ENCODE peak calls at places on chromosomes 6 and 20, in eight cellular contexts. D, R, X, G, N, F, W and I are unnamed samples.

GRCh38 chr6:42120895-42121865 is 21.2 kb downstream of the C6orf132 start:
- DNase-seq in D (no peak), R (peak), X (no peak), G (no peak), N (peak), F (peak), W (no peak), I (no peak)

GRCh38 chr20:34549291-34549928 is 9.1 kb upstream of the MAP1LC3A start:
- DNase-seq in D (no peak), R (peak), X (no peak), G (peak), N (peak), F (no peak), W (no peak), I (no peak)

GRCh38 chr20:53539516-53539915 is 54.1 kb downstream of the ZNF217 start:
- DNase-seq in D (no peak), R (no peak), X (no peak), G (no peak), N (peak), F (no peak), W (no peak), I (no peak)

GRCh38 chr6:157443066-157443800 is 62.2 kb downstream of the ZDHHC14 start:
- DNase-seq in D (no peak), R (peak), X (no peak), G (peak), N (peak), F (no peak), W (no peak), I (peak)

GRCh38 chr20:53828673-53829085 is 235.0 kb upstream of the ZNF217 start:
- DNase-seq in D (no peak), R (peak), X (peak), G (peak), N (peak), F (no peak), W (no peak), I (peak)

GRCh38 chr6:2127484-2127911 is 117.9 kb downstream of the GMDS start:
- DNase-seq in D (no peak), R (no peak), X (no peak), G (peak), N (no peak), F (peak), W (peak), I (no peak)

GRCh38 chr20:45506927-45507820 is 8.2 kb downstream of the SPINT3 start:
- DNase-seq in D (no peak), R (peak), X (no peak), G (peak), N (no peak), F (no peak), W (no peak), I (no peak)

GRCh38 chr6:86715676-86716075 is 221.7 kb upstream of the HTR1E start:
- DNase-seq in D (no peak), R (peak), X (no peak), G (no peak), N (no peak), F (no peak), W (no peak), I (no peak)

GRCh38 chr20:42974347-42974746 is 215.4 kb downstream of the PTPRT start:
- DNase-seq in D (no peak), R (no peak), X (no peak), G (no peak), N (no peak), F (no peak), W (no peak), I (no peak)

GRCh38 chr6:12395898-12396297 is 105.7 kb downstream of the EDN1 start:
- DNase-seq in D (no peak), R (peak), X (no peak), G (peak), N (no peak), F (no peak), W (no peak), I (no peak)

GRCh38 chr20:50431066-50431450 is 79.1 kb upstream of the PTPN1 start:
- DNase-seq in D (no peak), R (no peak), X (no peak), G (no peak), N (no peak), F (no peak), W (no peak), I (no peak)

GRCh38 chr20:2840967-2841531 is 504 bp downstream of the VPS16 start:
- DNase-seq in D (no peak), R (peak), X (peak), G (peak), N (peak), F (peak), W (no peak), I (no peak)

GRCh38 chr6:169145991-169146501 is 107.6 kb downstream of the THBS2 start:
- DNase-seq in D (no peak), R (peak), X (no peak), G (peak), N (peak), F (no peak), W (no peak), I (no peak)

GRCh38 chr6:96522469-96523009 is 933 bp downstream of the UFL1 start:
- DNase-seq in D (no peak), R (peak), X (no peak), G (peak), N (peak), F (no peak), W (no peak), I (no peak)

GRCh38 chr6:41032830-41033229 is 6.2 kb downstream of the UNC5CL start:
- DNase-seq in D (no peak), R (no peak), X (no peak), G (no peak), N (no peak), F (no peak), W (no peak), I (no peak)

GRCh38 chr20:6501061-6501460 is 266.4 kb upstream of the BMP2 start:
- DNase-seq in D (no peak), R (peak), X (no peak), G (peak), N (peak), F (no peak), W (no peak), I (peak)

GRCh38 chr6:75551367-75551952 is 50.2 kb upstream of the SENP6 start:
- DNase-seq in D (no peak), R (no peak), X (no peak), G (no peak), N (no peak), F (no peak), W (no peak), I (no peak)

GRCh38 chr6:54771968-54772367 is 74.6 kb upstream of the FAM83B start:
- DNase-seq in D (no peak), R (no peak), X (no peak), G (no peak), N (no peak), F (no peak), W (no peak), I (no peak)

GRCh38 chr6:48567016-48567415 is 456.0 kb upstream of the PTCHD4 start:
- DNase-seq in D (no peak), R (no peak), X (no peak), G (peak), N (peak), F (no peak), W (no peak), I (peak)

GRCh38 chr6:106849676-106850332 is 124.7 kb downstream of the CD24 start:
- DNase-seq in D (no peak), R (no peak), X (no peak), G (no peak), N (no peak), F (no peak), W (no peak), I (no peak)

GRCh38 chr6:33123732-33124524 is 48.1 kb downstream of the HLA-DPB1 start:
- DNase-seq in D (no peak), R (peak), X (peak), G (peak), N (peak), F (no peak), W (no peak), I (no peak)

GRCh38 chr6:25370175-25371036 is 91.2 kb downstream of the CARMIL1 start:
- DNase-seq in D (no peak), R (no peak), X (no peak), G (no peak), N (no peak), F (no peak), W (no peak), I (no peak)

GRCh38 chr6:161890133-161890833 is 616.4 kb upstream of the AGPAT4 start:
- DNase-seq in D (no peak), R (no peak), X (no peak), G (peak), N (peak), F (no peak), W (no peak), I (no peak)

GRCh38 chr6:134884752-134885151 is 65.1 kb downstream of the ALDH8A1 start:
- DNase-seq in D (no peak), R (no peak), X (no peak), G (no peak), N (no peak), F (no peak), W (no peak), I (no peak)

GRCh38 chr6:14824835-14825223 is 421.0 kb upstream of the JARID2 start:
- DNase-seq in D (no peak), R (no peak), X (no peak), G (no peak), N (no peak), F (no peak), W (no peak), I (no peak)

GRCh38 chr6:33566182-33567084 is 13.6 kb downstream of the BAK1 start:
- DNase-seq in D (no peak), R (peak), X (no peak), G (peak), N (peak), F (no peak), W (no peak), I (no peak)

GRCh38 chr6:44355640-44356039 is 13.2 kb downstream of the SPATS1 start:
- DNase-seq in D (no peak), R (no peak), X (no peak), G (no peak), N (no peak), F (no peak), W (no peak), I (no peak)

GRCh38 chr6:33199687-33200233 is 705 bp downstream of the RXRB start:
- DNase-seq in D (peak), R (peak), X (peak), G (peak), N (peak), F (no peak), W (no peak), I (no peak)

GRCh38 chr20:2691663-2692035 is 931 bp upstream of the EBF4 start:
- DNase-seq in D (no peak), R (no peak), X (no peak), G (no peak), N (no peak), F (no peak), W (no peak), I (no peak)

GRCh38 chr20:18225652-18226051 is 62.7 kb upstream of the ZNF133 start:
- DNase-seq in D (no peak), R (peak), X (no peak), G (peak), N (no peak), F (no peak), W (no peak), I (no peak)

GRCh38 chr20:40506567-40506966 is 182.5 kb downstream of the MAFB start:
- DNase-seq in D (no peak), R (peak), X (peak), G (peak), N (peak), F (peak), W (no peak), I (peak)